ENCODE peak calls at places on chromosomes 2 and 18, in four cellular contexts. B is activated naive CD8-positive, alpha-beta T cell treated with anti-CD3 and anti-CD28 coated beads for 36 hours; U is A549; J is breast epithelium. I is an unnamed sample.

GRCh38 chr2:113053666-113054435 is 1.2 kb upstream of the IL36B start:
- DNase-seq in B (no peak), U (no peak), J (no peak), I (no peak)

GRCh38 chr2:70498054-70498453 is 55.6 kb downstream of the TGFA start:
- DNase-seq in B (no peak), U (peak; percentile 52), J (no peak), I (no peak)

GRCh38 chr2:31318360-31319336 is 84.7 kb downstream of the EHD3 start:
- DNase-seq in B (peak; percentile 51), U (no peak), J (no peak), I (no peak)

GRCh38 chr18:77103181-77103875 is 29.3 kb downstream of the MBP start:
- DNase-seq in B (no peak), U (no peak), J (no peak), I (no peak)

GRCh38 chr18:51074605-51075004 is 44.6 kb downstream of the SMAD4 start:
- DNase-seq in B (no peak), U (no peak), J (no peak), I (no peak)

GRCh38 chr2:211085056-211085680 is 528.8 kb downstream of the CPS1 start:
- DNase-seq in B (no peak), U (peak; percentile 8), J (no peak), I (no peak)

GRCh38 chr18:28041366-28041765 is 135.6 kb downstream of the CDH2 start:
- DNase-seq in B (no peak), U (no peak), J (no peak), I (no peak)

GRCh38 chr2:238938460-238939055 is 90.7 kb downstream of the TWIST2 start:
- DNase-seq in B (no peak), U (no peak), J (no peak), I (peak; percentile 31)

GRCh38 chr18:2971741-2972552 is 41.0 kb downstream of the LPIN2 start:
- DNase-seq in B (peak; percentile 61), U (no peak), J (no peak), I (no peak)

GRCh38 chr18:1806884-1807615 is 764.3 kb downstream of the METTL4 start:
- DNase-seq in B (no peak), U (no peak), J (no peak), I (no peak)

GRCh38 chr2:95525294-95526035 is 40.9 kb upstream of the TRIM43B start:
- DNase-seq in B (no peak), U (no peak), J (peak; percentile 67), I (no peak)

GRCh38 chr18:57210711-57211411 is 64.0 kb downstream of the BOD1L2 start:
- DNase-seq in B (no peak), U (peak; percentile 8), J (no peak), I (no peak)

GRCh38 chr18:10856146-10856545 is 293.2 kb downstream of the PIEZO2 start:
- DNase-seq in B (no peak), U (no peak), J (no peak), I (no peak)

GRCh38 chr2:179768765-179769164 is 92.6 kb downstream of the ZNF385B start:
- DNase-seq in B (no peak), U (no peak), J (no peak), I (no peak)